ENCODE peak calls at places on chromosome 18, in seven cellular contexts. One of them, this sample, is unnamed.

GRCh38 chr18:48290162-48290926 is 118.8 kb downstream of the ZBTB7C start:
- DNase-seq in aorta: no peak
- DNase-seq in LNCaP clone FGC: no peak
- DNase-seq in posterior cingulate gyrus: no peak
- DNase-seq in hepatic stellate cell: no peak
- DNase-seq in neural progenitor cell: peak
- DNase-seq in cardiac muscle cell: no peak
- DNase-seq in this sample: no peak

GRCh38 chr18:47953471-47953931 is 23.0 kb upstream of the SMAD2 start:
- DNase-seq in aorta: peak
- DNase-seq in hepatic stellate cell: no peak
- DNase-seq in LNCaP clone FGC: no peak
- DNase-seq in cardiac muscle cell: no peak
- DNase-seq in neural progenitor cell: peak
- DNase-seq in posterior cingulate gyrus: peak
- DNase-seq in this sample: no peak

GRCh38 chr18:3526421-3527354 is 76.7 kb downstream of the TGIF1 start:
- DNase-seq in LNCaP clone FGC: no peak
- DNase-seq in posterior cingulate gyrus: no peak
- DNase-seq in aorta: no peak
- DNase-seq in cardiac muscle cell: peak
- DNase-seq in hepatic stellate cell: no peak
- DNase-seq in neural progenitor cell: peak
- DNase-seq in this sample: peak

GRCh38 chr18:8423051-8423558 is 186.1 kb upstream of the RAB12 start:
- DNase-seq in hepatic stellate cell: peak
- DNase-seq in cardiac muscle cell: no peak
- DNase-seq in LNCaP clone FGC: no peak
- DNase-seq in posterior cingulate gyrus: no peak
- DNase-seq in aorta: no peak
- DNase-seq in neural progenitor cell: no peak
- DNase-seq in this sample: no peak

GRCh38 chr18:45621068-45621511 is 5.8 kb downstream of the SLC14A2 start:
- DNase-seq in posterior cingulate gyrus: no peak
- DNase-seq in aorta: no peak
- DNase-seq in cardiac muscle cell: peak
- DNase-seq in neural progenitor cell: peak
- DNase-seq in LNCaP clone FGC: no peak
- DNase-seq in hepatic stellate cell: peak
- DNase-seq in this sample: no peak

GRCh38 chr18:7090771-7091170 is 26.8 kb downstream of the LAMA1 start:
- DNase-seq in aorta: no peak
- DNase-seq in posterior cingulate gyrus: no peak
- DNase-seq in LNCaP clone FGC: no peak
- DNase-seq in hepatic stellate cell: no peak
- DNase-seq in cardiac muscle cell: no peak
- DNase-seq in neural progenitor cell: no peak
- DNase-seq in this sample: no peak

GRCh38 chr18:43578636-43579203 is 301.4 kb upstream of the SYT4 start:
- DNase-seq in aorta: no peak
- DNase-seq in LNCaP clone FGC: no peak
- DNase-seq in neural progenitor cell: no peak
- DNase-seq in posterior cingulate gyrus: no peak
- DNase-seq in hepatic stellate cell: no peak
- DNase-seq in cardiac muscle cell: no peak
- DNase-seq in this sample: no peak

GRCh38 chr18:11040823-11041712 is 108.3 kb downstream of the PIEZO2 start:
- DNase-seq in aorta: no peak
- DNase-seq in neural progenitor cell: peak
- DNase-seq in posterior cingulate gyrus: no peak
- DNase-seq in hepatic stellate cell: peak
- DNase-seq in cardiac muscle cell: peak
- DNase-seq in LNCaP clone FGC: no peak
- DNase-seq in this sample: no peak

GRCh38 chr18:38923136-38923535 is 1357.5 kb upstream of the CELF4 start:
- DNase-seq in neural progenitor cell: no peak
- DNase-seq in posterior cingulate gyrus: no peak
- DNase-seq in cardiac muscle cell: no peak
- DNase-seq in LNCaP clone FGC: no peak
- DNase-seq in hepatic stellate cell: no peak
- DNase-seq in aorta: no peak
- DNase-seq in this sample: no peak

GRCh38 chr18:63676526-63676925 is 14.8 kb upstream of the SERPINB3 start:
- DNase-seq in LNCaP clone FGC: no peak
- DNase-seq in neural progenitor cell: peak
- DNase-seq in hepatic stellate cell: no peak
- DNase-seq in aorta: no peak
- DNase-seq in posterior cingulate gyrus: no peak
- DNase-seq in cardiac muscle cell: peak
- DNase-seq in this sample: no peak

GRCh38 chr18:34494359-34494696 is 215.8 kb upstream of the DTNA start:
- DNase-seq in aorta: peak
- DNase-seq in LNCaP clone FGC: no peak
- DNase-seq in hepatic stellate cell: no peak
- DNase-seq in posterior cingulate gyrus: peak
- DNase-seq in cardiac muscle cell: peak
- DNase-seq in neural progenitor cell: peak
- DNase-seq in this sample: peak

GRCh38 chr18:10739152-10739551 is 213.3 kb downstream of the NAPG start:
- DNase-seq in LNCaP clone FGC: no peak
- DNase-seq in hepatic stellate cell: no peak
- DNase-seq in cardiac muscle cell: no peak
- DNase-seq in aorta: no peak
- DNase-seq in neural progenitor cell: no peak
- DNase-seq in posterior cingulate gyrus: no peak
- DNase-seq in this sample: no peak

GRCh38 chr18:44869533-44869932 is 188.8 kb downstream of the SETBP1 start:
- DNase-seq in posterior cingulate gyrus: no peak
- DNase-seq in aorta: no peak
- DNase-seq in hepatic stellate cell: no peak
- DNase-seq in neural progenitor cell: no peak
- DNase-seq in cardiac muscle cell: no peak
- DNase-seq in LNCaP clone FGC: no peak
- DNase-seq in this sample: no peak

GRCh38 chr18:72041313-72042032 is 502.7 kb downstream of the CBLN2 start:
- DNase-seq in cardiac muscle cell: no peak
- DNase-seq in aorta: no peak
- DNase-seq in LNCaP clone FGC: no peak
- DNase-seq in neural progenitor cell: peak
- DNase-seq in hepatic stellate cell: no peak
- DNase-seq in posterior cingulate gyrus: no peak
- DNase-seq in this sample: no peak

GRCh38 chr18:47331641-47332040 is 80.2 kb upstream of the SKOR2 start:
- DNase-seq in neural progenitor cell: no peak
- DNase-seq in LNCaP clone FGC: no peak
- DNase-seq in cardiac muscle cell: no peak
- DNase-seq in posterior cingulate gyrus: no peak
- DNase-seq in hepatic stellate cell: no peak
- DNase-seq in aorta: no peak
- DNase-seq in this sample: no peak

GRCh38 chr18:6315556-6316331 is 99.0 kb downstream of the L3MBTL4 start:
- DNase-seq in posterior cingulate gyrus: no peak
- DNase-seq in cardiac muscle cell: no peak
- DNase-seq in hepatic stellate cell: no peak
- DNase-seq in neural progenitor cell: no peak
- DNase-seq in aorta: no peak
- DNase-seq in LNCaP clone FGC: no peak
- DNase-seq in this sample: no peak

This sample was measured in anterior cingulate cortex.